ENCODE peak calls at places on chromosomes 6 and 20, in ten cellular contexts. V, H, T, O, J, B, S, M, D and Z are unnamed samples.

GRCh38 chr6:5634525-5634924 is 372.2 kb downstream of the NRN1 start:
- DNase-seq in O (no peak), V (no peak), M (no peak), H (no peak), J (no peak), B (no peak), T (no peak), D (no peak), S (peak; percentile 11), Z (no peak)

GRCh38 chr20:46699651-46700359 is 9.6 kb upstream of the SLC2A10 start:
- DNase-seq in T (no peak), B (no peak), M (peak; percentile 28), S (peak; percentile 54), V (no peak), H (no peak), O (no peak), D (no peak), J (no peak), Z (no peak)

GRCh38 chr6:84492246-84493135 is 265.0 kb upstream of the CEP162 start:
- DNase-seq in M (no peak), V (no peak), B (no peak), H (no peak), S (no peak), J (no peak), O (no peak), T (no peak), D (no peak), Z (no peak)

GRCh38 chr20:43984587-43984986 is 69.9 kb downstream of the TOX2 start:
- DNase-seq in V (no peak), B (no peak), J (no peak), H (no peak), M (no peak), D (no peak), T (no peak), S (no peak), O (no peak), Z (no peak)

GRCh38 chr6:155259897-155260296 is 3.9 kb upstream of the CLDN20 start:
- DNase-seq in H (no peak), O (no peak), J (no peak), T (no peak), V (no peak), B (no peak), M (no peak), D (no peak), S (no peak), Z (no peak)

GRCh38 chr6:159716247-159717086 is 10.8 kb upstream of the WTAP start:
- DNase-seq in D (no peak), B (no peak), T (no peak), M (peak; percentile 11), H (no peak), V (peak; percentile 56), O (peak; percentile 34), S (peak; percentile 99), J (peak; percentile 72), Z (no peak)

GRCh38 chr6:16822975-16823374 is 61.7 kb upstream of the ATXN1 start:
- DNase-seq in M (no peak), S (no peak), V (no peak), D (no peak), O (no peak), H (no peak), B (no peak), T (no peak), J (no peak), Z (no peak)

GRCh38 chr6:137653698-137654059 is 159.5 kb upstream of the OLIG3 start:
- DNase-seq in B (no peak), H (no peak), S (no peak), J (no peak), M (no peak), O (no peak), D (no peak), V (no peak), T (no peak), Z (no peak)